ENCODE peak calls at places on chromosomes 11 and 22, in four cellular contexts. Y is bronchial epithelial cell; U is CD8-positive, alpha-beta memory T cell; G is cardiac muscle cell. A is an unnamed sample.

GRCh38 chr11:111303476-111303875 is 5.1 kb downstream of the POU2AF3 start:
- DNase-seq in Y (peak; percentile 44), U (no peak), G (peak; percentile 9), A (peak; percentile 18)

GRCh38 chr11:130719516-130719915 is 196.8 kb downstream of the SNX19 start:
- DNase-seq in Y (no peak), U (no peak), G (peak; percentile 60), A (no peak)

GRCh38 chr11:75558939-75559843 is 2.9 kb upstream of the SERPINH1 start:
- DNase-seq in Y (no peak), U (no peak), G (peak; percentile 97), A (no peak)

GRCh38 chr11:62593434-62594044 is 2.2 kb upstream of the TUT1 start:
- DNase-seq in Y (peak; percentile 70), U (peak; percentile 87), G (peak; percentile 86), A (peak; percentile 73)

GRCh38 chr11:8247312-8247711 is 16.4 kb downstream of the LMO1 start:
- DNase-seq in Y (peak; percentile 17), U (no peak), G (peak; percentile 8), A (no peak)

GRCh38 chr11:98568011-98568410 is 452.7 kb upstream of the CNTN5 start:
- DNase-seq in Y (peak; percentile 40), U (no peak), G (peak; percentile 27), A (no peak)

GRCh38 chr11:93512965-93513667 is 30.1 kb downstream of the SMCO4 start:
- DNase-seq in Y (no peak), U (no peak), G (no peak), A (peak; percentile 62)

GRCh38 chr11:62881579-62882427 is 1.1 kb downstream of the SLC3A2 start:
- DNase-seq in Y (peak; percentile 89), U (peak; percentile 96), G (peak; percentile 98), A (peak; percentile 93)

GRCh38 chr11:69229521-69229920 is 64.4 kb upstream of the MYEOV start:
- DNase-seq in Y (no peak), U (peak; percentile 32), G (no peak), A (no peak)

GRCh38 chr11:66967670-66968425 is 7.3 kb upstream of the C11orf86 start:
- DNase-seq in Y (peak; percentile 96), U (no peak), G (peak; percentile 85), A (no peak)

GRCh38 chr22:32752868-32753520 is 48.5 kb upstream of the TIMP3 start:
- DNase-seq in Y (no peak), U (no peak), G (peak; percentile 79), A (no peak)

GRCh38 chr11:46342237-46342636 is 5.0 kb upstream of the DGKZ start:
- DNase-seq in Y (no peak), U (no peak), G (peak; percentile 62), A (peak; percentile 32)

GRCh38 chr22:38069372-38070249 is 12.4 kb downstream of the PICK1 start:
- DNase-seq in Y (no peak), U (no peak), G (peak; percentile 58), A (peak; percentile 15)

GRCh38 chr11:118230088-118230487 is 5.3 kb upstream of the JAML start:
- DNase-seq in Y (no peak), U (peak; percentile 77), G (no peak), A (no peak)

GRCh38 chr22:25061134-25061533 is 108.6 kb downstream of the KIAA1671 start:
- DNase-seq in Y (no peak), U (no peak), G (no peak), A (no peak)

GRCh38 chr11:112363527-112363926 is 102.9 kb upstream of the PLET1 start:
- DNase-seq in Y (no peak), U (no peak), G (peak; percentile 56), A (no peak)

DNA sequence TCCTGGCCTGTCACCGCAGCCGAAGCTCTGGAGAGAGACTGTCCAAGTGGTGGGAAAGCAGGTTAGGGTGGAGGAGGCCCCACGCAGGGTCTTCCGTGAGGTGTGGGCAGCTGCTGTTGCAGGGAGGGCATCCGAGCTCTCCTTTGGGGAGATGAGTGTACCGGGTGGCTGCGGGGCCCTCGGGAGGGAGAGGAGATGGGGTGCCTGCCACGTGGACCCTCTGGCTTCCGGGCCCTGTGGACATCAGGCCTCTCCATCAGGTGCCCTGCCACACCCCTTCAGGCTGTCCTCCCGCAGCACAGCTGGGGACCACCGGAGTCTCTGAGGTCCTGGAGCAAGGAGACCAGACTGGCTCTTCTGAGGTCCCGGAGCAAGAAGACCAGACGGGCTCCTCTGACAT is 1.7 kb downstream of the PTDSS2 start:
- DNase-seq in Y (no peak), U (no peak), G (no peak), A (no peak)
- H3K36me3 ChIP-seq in Y (peaks cover 13% of the 10 kb centered on the region), U (peaks cover 14% of the 10 kb centered on the region), G (no peaks in the 10 kb centered on the region), A (peaks cover 10% of the 10 kb centered on the region)

GRCh38 chr22:23800297-23801237 is 13.8 kb downstream of the SMARCB1 start:
- DNase-seq in Y (no peak), U (no peak), G (no peak), A (peak; percentile 97)
- H3K36me3 ChIP-seq in Y (peaks cover 43% of the 10 kb centered on the region), U (peaks cover 49% of the 10 kb centered on the region), G (peaks cover 50% of the 10 kb centered on the region), A (peaks cover 80% of the 10 kb centered on the region)

GRCh38 chr22:45977551-45978274 is 751 bp upstream of the WNT7B start:
- DNase-seq in Y (no peak), U (no peak), G (peak; percentile 18), A (no peak)
- H3K36me3 ChIP-seq in Y (no peaks in the 10 kb centered on the region), U (no peaks in the 10 kb centered on the region), G (no peaks in the 10 kb centered on the region), A (no peaks in the 10 kb centered on the region)

DNA sequence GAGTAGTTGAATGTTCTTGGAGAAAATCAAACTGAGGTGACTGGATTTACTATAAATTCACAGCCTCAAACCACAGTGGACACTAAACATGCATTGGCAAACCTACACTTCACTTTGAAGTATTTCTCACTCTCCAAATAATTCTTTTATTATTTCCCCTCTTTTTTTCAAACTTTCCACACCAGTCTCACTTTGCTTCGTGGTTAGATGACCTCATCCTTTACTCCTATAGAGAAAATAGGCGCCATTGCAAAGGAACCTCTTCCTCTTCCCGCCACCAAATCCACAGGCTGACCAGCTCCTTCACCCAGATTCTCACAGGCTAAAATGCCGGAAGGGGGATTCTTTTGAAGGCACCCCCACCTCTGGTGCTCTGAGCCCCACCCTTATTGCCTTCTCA is 33.4 kb downstream of the HTR3A start:
- DNase-seq in Y (no peak), U (no peak), G (no peak), A (no peak)
- H3K36me3 ChIP-seq in Y (no peaks in the 10 kb centered on the region), U (no peaks in the 10 kb centered on the region), G (no peaks in the 10 kb centered on the region), A (no peaks in the 10 kb centered on the region)

DNA sequence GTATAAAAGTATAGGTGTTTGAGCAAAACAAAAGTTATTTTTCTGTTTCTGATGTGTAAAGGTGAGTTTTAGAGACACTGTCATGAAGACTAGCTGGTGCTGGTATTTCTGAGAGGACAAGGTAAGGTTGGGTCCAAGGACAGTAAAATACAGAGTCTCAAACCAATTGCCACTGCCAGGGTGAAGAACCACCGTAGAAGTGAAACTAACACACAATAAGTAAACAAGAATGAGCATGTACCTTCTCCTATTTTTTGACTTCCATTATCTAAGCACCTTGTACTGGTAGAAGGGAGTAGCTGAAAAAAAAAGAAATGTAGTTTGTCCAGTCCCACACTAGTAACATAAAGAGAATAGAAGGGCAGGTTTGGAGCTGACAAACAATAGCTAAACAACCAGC is 117.3 kb downstream of the TTC28 start:
- DNase-seq in Y (peak; percentile 32), U (no peak), G (no peak), A (no peak)
- H3K36me3 ChIP-seq in Y (no peaks in the 10 kb centered on the region), U (no peaks in the 10 kb centered on the region), G (no peaks in the 10 kb centered on the region), A (no peaks in the 10 kb centered on the region)